ENCODE peak calls at places on chromosomes 11 and 22, in ten cellular contexts. H is heart left ventricle; T is SHP77; F is substantia nigra; B is dermis blood vessel endothelial cell; E is effector memory CD4-positive, alpha-beta T cell; M is nephron progenitor cell; X is lower lobe of right lung; V is H9; P is mesendoderm. N is an unnamed sample.
A peak's percentile ranks its signal among the peaks of the same experiment; 100 is the strongest.

GRCh38 chr11:80816966-80817365 is 1376.1 kb upstream of the TENM4 start:
- DNase-seq in H (no peak), T (no peak), F (no peak), B (no peak), E (no peak), M (no peak), X (no peak), V (no peak), P (no peak), N (no peak)

GRCh38 chr11:88544656-88545280 is 207.2 kb upstream of the CTSC start:
- DNase-seq in H (no peak), T (no peak), F (no peak), B (no peak), E (no peak), M (no peak), X (no peak), V (no peak), P (no peak), N (no peak)

GRCh38 chr22:34950480-34950879 is 115.5 kb upstream of the ISX start:
- DNase-seq in H (no peak), T (no peak), F (no peak), B (no peak), E (no peak), M (peak; percentile 18), X (no peak), V (peak; percentile 52), P (peak; percentile 73), N (no peak)

GRCh38 chr22:40224702-40225101 is 47.0 kb downstream of the TNRC6B start:
- DNase-seq in H (no peak), T (no peak), F (no peak), B (no peak), E (no peak), M (no peak), X (no peak), V (no peak), P (no peak), N (no peak)

GRCh38 chr11:132028380-132029240 is 658.2 kb downstream of the NTM start:
- DNase-seq in H (no peak), T (peak; percentile 15), F (no peak), B (peak; percentile 85), E (no peak), M (peak; percentile 47), X (no peak), V (peak; percentile 56), P (peak; percentile 72), N (no peak)

GRCh38 chr22:48761546-48761945 is 1066.1 kb downstream of the BRD1 start:
- DNase-seq in H (peak; percentile 7), T (no peak), F (no peak), B (no peak), E (no peak), M (no peak), X (peak; percentile 26), V (peak; percentile 10), P (no peak), N (no peak)

GRCh38 chr11:96964661-96965060 is 574.8 kb downstream of the JRKL start:
- DNase-seq in H (no peak), T (no peak), F (no peak), B (no peak), E (no peak), M (no peak), X (no peak), V (no peak), P (peak; percentile 57), N (no peak)

GRCh38 chr22:22111267-22111751 is 128.7 kb upstream of the TOP3B start:
- DNase-seq in H (no peak), T (no peak), F (no peak), B (no peak), E (no peak), M (no peak), X (no peak), V (no peak), P (peak; percentile 74), N (no peak)

GRCh38 chr11:7513210-7514098 is at the start of gene PPFIBP2:
- DNase-seq in H (peak; percentile 89), T (no peak), F (peak; percentile 91), B (peak; percentile 74), E (peak; percentile 74), M (peak; percentile 87), X (peak; percentile 88), V (peak; percentile 91), P (peak; percentile 84), N (peak; percentile 93)

GRCh38 chr11:72433455-72434061 is 773 bp downstream of the CLPB start:
- DNase-seq in H (no peak), T (no peak), F (peak; percentile 9), B (peak; percentile 45), E (no peak), M (no peak), X (peak; percentile 55), V (no peak), P (no peak), N (no peak)

GRCh38 chr22:27251563-27251962 is 550.0 kb downstream of the MN1 start:
- DNase-seq in H (no peak), T (no peak), F (no peak), B (no peak), E (no peak), M (no peak), X (no peak), V (no peak), P (no peak), N (no peak)

GRCh38 chr11:12864316-12865156 is 144.6 kb upstream of the RASSF10 start:
- DNase-seq in H (no peak), T (no peak), F (no peak), B (peak; percentile 98), E (no peak), M (no peak), X (no peak), V (peak; percentile 94), P (peak; percentile 100), N (no peak)

GRCh38 chr11:36638586-36638985 is 40.5 kb upstream of the RAG2 start:
- DNase-seq in H (no peak), T (no peak), F (no peak), B (no peak), E (no peak), M (no peak), X (no peak), V (no peak), P (no peak), N (no peak)

GRCh38 chr22:27705391-27706080 is 96.0 kb downstream of the MN1 start:
- DNase-seq in H (no peak), T (no peak), F (no peak), B (peak; percentile 87), E (no peak), M (no peak), X (no peak), V (no peak), P (no peak), N (no peak)